ENCODE peak calls at places on chromosomes 2 and 18, in seven cellular contexts. A is stimulated activated CD4-positive, alpha-beta T cell treated with anti-CD3 and anti-CD28 coated beads, Interleukin-15, amount 100 ng/mL, for 48 hours; D is memory B cell; W is caudate nucleus; I is NCI-H2227 treated with DMSO at 0.1 percent for 48 hours; R is Kasumi-1; E is NCI-H1092. H is an unnamed sample.

GRCh38 chr2:218555527-218555926 is 12.6 kb downstream of the USP37 start:
- DNase-seq in A (no peak), R (no peak), E (no peak), I (no peak), D (no peak), W (no peak), H (no peak)

GRCh38 chr2:109644571-109645275 is 30.6 kb downstream of the SOWAHC start:
- DNase-seq in D (no peak), R (peak), E (peak), I (no peak), W (no peak), A (no peak), H (no peak)

GRCh38 chr2:237128026-237128703 is 42.5 kb downstream of the COPS8 start:
- DNase-seq in E (no peak), A (peak), R (no peak), D (no peak), W (no peak), I (no peak), H (peak)

GRCh38 chr18:23093772-23094171 is 41.5 kb upstream of the CABLES1 start:
- DNase-seq in W (no peak), R (no peak), A (no peak), D (no peak), I (no peak), E (no peak), H (no peak)

GRCh38 chr2:19046986-19047780 is 311.2 kb downstream of the OSR1 start:
- DNase-seq in A (no peak), D (no peak), E (no peak), I (no peak), W (no peak), R (no peak), H (no peak)

GRCh38 chr2:127088706-127089105 is 18.2 kb downstream of the BIN1 start:
- DNase-seq in R (no peak), E (no peak), I (no peak), D (no peak), W (no peak), A (no peak), H (no peak)

GRCh38 chr2:172962064-172962463 is 113.6 kb upstream of the MAP3K20 start:
- DNase-seq in A (no peak), I (no peak), E (no peak), W (no peak), D (no peak), R (no peak), H (no peak)

GRCh38 chr18:67117804-67118203 is 398.7 kb downstream of the DSEL start:
- DNase-seq in R (no peak), W (no peak), E (no peak), D (no peak), I (no peak), A (no peak), H (no peak)

GRCh38 chr2:237101118-237101979 is 15.7 kb downstream of the COPS8 start:
- DNase-seq in D (no peak), W (no peak), E (no peak), R (no peak), I (no peak), A (no peak), H (no peak)

GRCh38 chr18:35524236-35524635 is 26.5 kb upstream of the INO80C start:
- DNase-seq in A (no peak), E (no peak), W (no peak), R (peak), I (peak), D (no peak), H (no peak)

GRCh38 chr18:62128157-62128556 is 58.7 kb downstream of the PIGN start:
- DNase-seq in W (no peak), R (no peak), I (no peak), D (no peak), E (no peak), A (no peak), H (no peak)

GRCh38 chr18:62323483-62324354 is 1.4 kb upstream of the TNFRSF11A start:
- DNase-seq in A (no peak), W (no peak), I (no peak), R (no peak), E (no peak), D (no peak), H (no peak)

GRCh38 chr2:74602553-74603281 is 45.4 kb downstream of the M1AP start:
- DNase-seq in E (no peak), W (no peak), R (peak), I (no peak), D (no peak), A (no peak), H (no peak)

GRCh38 chr2:3641181-3641580 is 16.8 kb upstream of the ALLC start:
- DNase-seq in A (no peak), D (no peak), E (no peak), W (no peak), R (no peak), I (no peak), H (no peak)

GRCh38 chr2:177147834-177148233 is 64.8 kb upstream of the HNRNPA3 start:
- DNase-seq in R (no peak), D (no peak), W (no peak), A (no peak), E (no peak), I (peak), H (no peak)

GRCh38 chr2:220147186-220147585 is 519.8 kb downstream of the SLC4A3 start:
- DNase-seq in I (no peak), R (no peak), W (no peak), A (no peak), D (no peak), E (no peak), H (no peak)

GRCh38 chr2:61910603-61911002 is 5.1 kb downstream of the COMMD1 start:
- DNase-seq in W (no peak), I (no peak), D (no peak), E (no peak), R (peak), A (no peak), H (no peak)

GRCh38 chr2:96554293-96555145 is 18.0 kb downstream of the ARID5A start:
- DNase-seq in A (peak), D (peak), W (peak), E (no peak), I (no peak), R (peak), H (peak)

GRCh38 chr2:15883684-15884083 is 56.7 kb upstream of the MYCN start:
- DNase-seq in R (no peak), I (no peak), A (no peak), W (no peak), D (no peak), E (no peak), H (no peak)

GRCh38 chr2:135530313-135531230 is at the start of gene ZRANB3:
- DNase-seq in D (peak), R (peak), W (peak), E (peak), A (peak), I (peak), H (peak)

GRCh38 chr2:120660771-120661459 is 74.8 kb upstream of the GLI2 start:
- DNase-seq in W (no peak), R (no peak), E (no peak), A (no peak), D (no peak), I (no peak), H (no peak)

GRCh38 chr2:7467782-7468447 is 550.7 kb downstream of the RNF144A start:
- DNase-seq in R (no peak), A (no peak), E (no peak), I (no peak), D (no peak), W (no peak), H (no peak)